ENCODE peak calls at places on chromosomes 6 and 20, in ten cellular contexts. M is BJ; V is activated naive CD8-positive, alpha-beta T cell treated with anti-CD3 and anti-CD28 coated beads for 36 hours; L is NCI-H1436; E is T-cell; F is fibroblast of lung; D is A673; I is cerebellar nuclear complex; O is EL; W is GM18507. G is an unnamed sample.

GRCh38 chr6:83685481-83685880 is 23.4 kb downstream of the SNAP91 start:
- DNase-seq in I (no peak), M (no peak), D (no peak), O (no peak), E (no peak), L (no peak), F (no peak), V (no peak), W (no peak), G (no peak)

GRCh38 chr20:62969179-62969760 is 16.8 kb downstream of the SLC17A9 start:
- DNase-seq in L (no peak), I (no peak), W (no peak), D (peak; percentile 48), V (no peak), O (no peak), E (no peak), M (no peak), F (no peak), G (no peak)

GRCh38 chr6:124795879-124796838 is 166.1 kb upstream of the RNF217 start:
- DNase-seq in W (no peak), F (peak; percentile 20), E (no peak), I (peak; percentile 65), V (no peak), D (peak; percentile 74), L (peak; percentile 60), M (no peak), O (peak; percentile 3), G (no peak)

GRCh38 chr6:131096786-131097185 is 33.7 kb upstream of the EPB41L2 start:
- DNase-seq in W (no peak), V (no peak), F (peak; percentile 60), O (peak; percentile 54), I (no peak), D (no peak), E (no peak), L (no peak), M (no peak), G (no peak)

GRCh38 chr6:1445650-1446645 is 56.6 kb downstream of the FOXF2 start:
- DNase-seq in M (no peak), V (no peak), D (no peak), I (no peak), W (no peak), F (no peak), E (no peak), L (no peak), O (no peak), G (no peak)

GRCh38 chr6:10019851-10020250 is 395.0 kb downstream of the TFAP2A start:
- DNase-seq in V (no peak), E (no peak), I (no peak), O (no peak), F (no peak), L (no peak), M (no peak), D (no peak), W (no peak), G (no peak)

GRCh38 chr20:21096321-21097043 is 9.7 kb downstream of the LINC00237 start:
- DNase-seq in O (peak; percentile 45), E (no peak), F (no peak), W (no peak), V (no peak), L (no peak), M (no peak), D (peak; percentile 53), I (no peak), G (no peak)

GRCh38 chr6:65707134-65707826 is at the start of gene EYS:
- DNase-seq in M (no peak), O (no peak), W (no peak), L (peak; percentile 70), D (no peak), V (no peak), F (no peak), I (no peak), E (no peak), G (no peak)

GRCh38 chr20:53800883-53801604 is 207.4 kb upstream of the ZNF217 start:
- DNase-seq in L (no peak), D (no peak), V (no peak), I (no peak), W (no peak), E (no peak), M (no peak), F (no peak), O (no peak), G (no peak)

GRCh38 chr20:58991720-58992119 is 10.7 kb downstream of the NELFCD start:
- DNase-seq in V (no peak), E (no peak), I (no peak), F (no peak), D (no peak), M (no peak), L (no peak), O (no peak), W (no peak), G (no peak)

GRCh38 chr20:64083380-64084208 is 604 bp downstream of the LKAAEAR1 start:
- DNase-seq in I (peak; percentile 29), W (no peak), L (peak; percentile 84), F (peak; percentile 79), E (peak; percentile 69), O (peak; percentile 77), V (peak; percentile 82), D (peak; percentile 90), M (no peak), G (peak; percentile 78)